ENCODE peak calls at places on chromosomes 16 and 17, in six cellular contexts. Y, U, G, L, A and F are unnamed samples.

GRCh38 chr17:72104164-72104862 is 16.5 kb upstream of the SOX9 start:
- DNase-seq in L (no peak), U (no peak), A (peak), Y (peak), G (no peak), F (no peak)

GRCh38 chr17:5533486-5534315 is 47.3 kb downstream of the MIS12 start:
- DNase-seq in Y (no peak), L (no peak), G (no peak), A (no peak), U (no peak), F (no peak)

GRCh38 chr16:23857901-23858300 is 22.1 kb downstream of the PRKCB start:
- DNase-seq in A (no peak), L (no peak), Y (no peak), G (no peak), U (no peak), F (no peak)

GRCh38 chr16:82510041-82510440 is 116.7 kb upstream of the CDH13 start:
- DNase-seq in G (no peak), Y (no peak), L (no peak), U (no peak), A (no peak), F (no peak)

GRCh38 chr16:46727184-46727583 is 21.0 kb downstream of the MYLK3 start:
- DNase-seq in L (no peak), U (no peak), G (no peak), Y (no peak), A (no peak), F (no peak)

GRCh38 chr17:46865100-46865499 is 13.7 kb downstream of the WNT9B start:
- DNase-seq in A (peak), U (no peak), L (no peak), Y (no peak), G (no peak), F (no peak)

GRCh38 chr16:4323845-4324478 is 8.1 kb downstream of the GLIS2 start:
- DNase-seq in Y (peak), G (no peak), A (peak), U (peak), L (peak), F (no peak)

GRCh38 chr17:79982986-79983385 is 52.7 kb downstream of the TBC1D16 start:
- DNase-seq in Y (no peak), U (peak), A (no peak), L (no peak), G (no peak), F (no peak)

GRCh38 chr17:35788504-35788998 is 6.9 kb downstream of the MMP28 start:
- DNase-seq in U (no peak), L (peak), G (no peak), Y (no peak), A (peak), F (no peak)

GRCh38 chr16:15970202-15970601 is 20.8 kb downstream of the ABCC1 start:
- DNase-seq in L (no peak), G (no peak), A (no peak), U (no peak), Y (no peak), F (no peak)

GRCh38 chr16:25177831-25178688 is 38.7 kb upstream of the AQP8 start:
- DNase-seq in A (no peak), G (no peak), U (peak), Y (no peak), L (no peak), F (no peak)

GRCh38 chr16:4566144-4566543 is 10.0 kb downstream of the C16orf96 start:
- DNase-seq in A (no peak), U (no peak), L (no peak), G (no peak), Y (no peak), F (no peak)

GRCh38 chr16:30112197-30113030 is 923 bp downstream of the GDPD3 start:
- DNase-seq in A (peak), L (peak), Y (peak), G (no peak), U (peak), F (no peak)

GRCh38 chr16:27789595-27790241 is 239.8 kb downstream of the KATNIP start:
- DNase-seq in A (no peak), Y (no peak), U (no peak), L (no peak), G (no peak), F (no peak)

GRCh38 chr16:11144122-11144521 is 111.9 kb downstream of the SOCS1 start:
- DNase-seq in Y (no peak), G (no peak), L (no peak), A (no peak), U (no peak), F (no peak)

GRCh38 chr17:74759941-74760340 is 11.5 kb downstream of the NHERF1 start:
- DNase-seq in G (no peak), L (no peak), A (no peak), Y (no peak), U (no peak), F (no peak)

GRCh38 chr17:14972844-14973243 is 292.3 kb downstream of the PMP22 start:
- DNase-seq in L (no peak), U (no peak), G (no peak), A (no peak), Y (no peak), F (no peak)

GRCh38 chr17:80866050-80866793 is 125.4 kb upstream of the CHMP6 start:
- DNase-seq in Y (peak), L (peak), A (peak), U (peak), G (no peak), F (peak)

GRCh38 chr16:24755201-24755874 is 25.9 kb downstream of the TNRC6A start:
- DNase-seq in U (no peak), A (no peak), L (no peak), G (no peak), Y (no peak), F (no peak)

GRCh38 chr16:84503751-84504395 is 586 bp downstream of the MEAK7 start:
- DNase-seq in G (no peak), U (no peak), Y (peak), A (no peak), L (no peak), F (no peak)

GRCh38 chr17:29155235-29155965 is 24.8 kb downstream of the MYO18A start:
- DNase-seq in U (peak), A (peak), G (no peak), L (peak), Y (no peak), F (no peak)

GRCh38 chr17:8051831-8052230 is 13.0 kb downstream of the ALOX15B start:
- DNase-seq in A (no peak), L (no peak), U (no peak), Y (no peak), G (no peak), F (no peak)

GRCh38 chr16:11793840-11794239 is 3.2 kb downstream of the ZC3H7A start:
- DNase-seq in U (no peak), A (no peak), G (no peak), L (no peak), Y (no peak), F (no peak)

GRCh38 chr16:24347556-24347955 is 91.4 kb downstream of the CACNG3 start:
- DNase-seq in U (no peak), A (no peak), L (no peak), Y (no peak), G (no peak), F (no peak)

GRCh38 chr17:76153640-76154039 is 12.6 kb upstream of the FOXJ1 start:
- DNase-seq in A (peak), G (no peak), Y (no peak), L (no peak), U (no peak), F (no peak)

GRCh38 chr17:67648032-67648761 is 69.5 kb upstream of the NOL11 start:
- DNase-seq in G (no peak), A (no peak), Y (no peak), U (no peak), L (no peak), F (no peak)

GRCh38 chr16:3623642-3624041 is 12.2 kb upstream of the SLX4 start:
- DNase-seq in Y (no peak), G (no peak), L (no peak), U (no peak), A (no peak), F (no peak)

GRCh38 chr16:85302018-85302847 is 190.0 kb upstream of the CIBAR2 start:
- DNase-seq in U (no peak), Y (no peak), A (peak), G (no peak), L (no peak), F (no peak)

GRCh38 chr17:57335195-57335792 is 79.0 kb downstream of the MSI2 start:
- DNase-seq in Y (no peak), A (no peak), U (no peak), G (no peak), L (no peak), F (no peak)
- H3K27ac ChIP-seq in Y (no peak), A (no peak), U (no peak), G (no peak), L (no peak), F (no peak)

GRCh38 chr16:89314357-89314756 is 96.9 kb downstream of the ZNF778 start:
- DNase-seq in U (no peak), G (no peak), Y (no peak), L (no peak), A (no peak), F (no peak)
- H3K27ac ChIP-seq in U (no peak), G (peak), Y (no peak), L (no peak), A (no peak), F (peak)

GRCh38 chr16:50338371-50339231 is 30.2 kb downstream of the BRD7 start:
- DNase-seq in A (peak), L (no peak), Y (no peak), G (no peak), U (no peak), F (no peak)
- H3K27ac ChIP-seq in A (no peak), L (no peak), Y (no peak), G (peak), U (no peak), F (no peak)

GRCh38 chr17:65677932-65678331 is 116.5 kb upstream of the AXIN2 start:
- DNase-seq in Y (no peak), G (no peak), L (no peak), A (no peak), U (no peak), F (no peak)

GRCh38 chr17:65674246-65675045 is 113.0 kb upstream of the AXIN2 start:
- DNase-seq in U (no peak), G (no peak), L (no peak), Y (no peak), A (peak), F (no peak)

GRCh38 chr17:65683428-65683827 is 122.0 kb upstream of the AXIN2 start:
- DNase-seq in A (no peak), U (no peak), G (no peak), Y (no peak), L (no peak), F (no peak)

DNA sequence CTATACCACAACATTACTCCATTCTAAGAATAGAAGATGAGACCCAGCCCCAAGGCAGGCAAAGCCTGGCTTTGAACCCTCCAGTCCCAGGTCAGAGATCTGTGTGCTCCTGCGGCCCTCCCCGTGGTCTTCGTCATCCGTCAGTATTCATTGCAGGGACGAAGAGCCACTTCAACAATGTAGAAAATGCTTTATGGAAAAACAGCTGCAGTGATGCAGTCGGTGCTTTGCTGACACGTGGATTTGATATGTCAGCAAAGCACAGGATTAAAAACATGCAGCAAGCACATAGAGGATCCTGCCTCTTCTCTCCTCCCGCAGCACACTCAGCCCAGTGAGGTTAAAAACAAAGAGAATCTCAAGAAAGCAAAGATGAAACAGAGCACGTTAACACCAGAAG is 117.1 kb upstream of the AXIN2 start:
- DNase-seq in G (no peak), U (no peak), L (no peak), Y (no peak), A (no peak), F (no peak)
- H3K27ac ChIP-seq in G (no peak), U (peak), L (no peak), Y (no peak), A (peak), F (no peak)

GRCh38 chr16:18783430-18784341 is 6.4 kb downstream of the RPS15A start:
- DNase-seq in G (no peak), U (no peak), A (no peak), Y (no peak), L (no peak), F (no peak)
- H3K27ac ChIP-seq in G (no peak), U (no peak), A (peak), Y (no peak), L (no peak), F (no peak)